ENCODE peak calls at places on chromosome X, in five cellular contexts. Q is ovary, N is uterus, P is GM06990, J is vagina. H is an unnamed sample. For H3K36me3, the result is how much of the 10 kb centered on the place peaks cover.

GRCh38 chrX:17414057-17414658 is 39.2 kb downstream of the NHS start:
- DNase-seq in P (no peak), Q (no peak), J (no peak), N (peak), H (no peak)

GRCh38 chrX:44784241-44784640 is 59.6 kb upstream of the DUSP21 start:
- DNase-seq in N (no peak), P (no peak), J (no peak), Q (no peak), H (no peak)

GRCh38 chrX:102958794-102959193 is 21.7 kb downstream of the RAB40AL start:
- DNase-seq in P (no peak), Q (no peak), N (no peak), J (no peak), H (no peak)

GRCh38 chrX:1164322-1165288 is 47.8 kb downstream of the CRLF2 start:
- DNase-seq in N (no peak), Q (no peak), P (peak), J (no peak), H (no peak)

GRCh38 chrX:27840881-27841280 is 33.1 kb downstream of the MAGEB10 start:
- DNase-seq in Q (no peak), N (no peak), J (no peak), P (no peak), H (no peak)

GRCh38 chrX:102599950-102600579 is 750 bp downstream of the ARMCX5 start:
- DNase-seq in N (no peak), Q (no peak), J (no peak), P (no peak), H (no peak)

GRCh38 chrX:123835661-123836371 is 24.0 kb upstream of the XIAP start:
- DNase-seq in N (no peak), J (no peak), P (no peak), Q (no peak), H (no peak)

GRCh38 chrX:51144828-51145442 is 187.7 kb upstream of the NUDT10 start:
- DNase-seq in Q (no peak), N (no peak), J (no peak), P (peak), H (no peak)

GRCh38 chrX:54776987-54777672 is 20.9 kb downstream of the ITIH6 start:
- DNase-seq in Q (no peak), P (no peak), N (no peak), J (no peak), H (no peak)

GRCh38 chrX:150694738-150695410 is 1.7 kb downstream of the MTMR1 start:
- DNase-seq in P (no peak), J (no peak), Q (no peak), N (no peak), H (peak)

GRCh38 chrX:30530591-30530990 is 47.0 kb downstream of the TASL start:
- DNase-seq in Q (no peak), N (no peak), P (no peak), J (no peak), H (no peak)

GRCh38 chrX:21638311-21638710 is 19.8 kb downstream of the KLHL34 start:
- DNase-seq in N (no peak), Q (no peak), P (no peak), J (no peak), H (no peak)

GRCh38 chrX:28585767-28586166 is 1.5 kb upstream of the IL1RAPL1 start:
- DNase-seq in J (no peak), P (no peak), Q (no peak), N (no peak), H (no peak)

GRCh38 chrX:15973299-15973698 is 118.7 kb upstream of the AP1S2 start:
- DNase-seq in N (no peak), P (no peak), J (no peak), Q (no peak), H (peak)

GRCh38 chrX:12237771-12238170 is 99.5 kb downstream of the FRMPD4 start:
- DNase-seq in Q (no peak), J (no peak), N (no peak), P (no peak), H (no peak)

GRCh38 chrX:40644821-40645358 is 2.5 kb downstream of the CXorf38 start:
- DNase-seq in Q (peak), J (no peak), N (peak), P (peak), H (peak)

GRCh38 chrX:107878106-107878505 is 52.4 kb downstream of the MID2 start:
- DNase-seq in Q (no peak), P (no peak), N (no peak), J (no peak), H (no peak)

GRCh38 chrX:13651150-13651549 is 1.8 kb upstream of the TCEANC start:
- DNase-seq in Q (no peak), N (no peak), J (no peak), P (no peak), H (no peak)

GRCh38 chrX:101206471-101206870 is 13.1 kb upstream of the DRP2 start:
- DNase-seq in P (no peak), N (no peak), Q (no peak), J (no peak), H (no peak)

GRCh38 chrX:136138939-136139338 is 8.4 kb upstream of the FHL1 start:
- DNase-seq in Q (no peak), N (no peak), J (no peak), P (no peak), H (no peak)

GRCh38 chrX:124194903-124195302 is 137.6 kb upstream of the TEX13D start:
- DNase-seq in Q (no peak), N (no peak), J (no peak), P (no peak), H (no peak)

GRCh38 chrX:135494453-135494852 is 26.0 kb upstream of the INTS6L start:
- DNase-seq in J (no peak), P (no peak), Q (no peak), N (no peak), H (no peak)

GRCh38 chrX:9614016-9614415 is 149.2 kb downstream of the TBL1X start:
- DNase-seq in J (no peak), P (no peak), N (no peak), Q (no peak), H (no peak)

GRCh38 chrX:118593407-118593806 is 97.8 kb downstream of the DOCK11 start:
- DNase-seq in P (no peak), Q (no peak), N (no peak), J (no peak), H (no peak)

GRCh38 chrX:13334491-13334890 is 14.6 kb upstream of the ATXN3L start:
- DNase-seq in N (no peak), P (no peak), J (no peak), Q (no peak), H (no peak)

GRCh38 chrX:19840899-19841648 is 46.3 kb downstream of the SH3KBP1 start:
- DNase-seq in N (no peak), P (no peak), J (no peak), Q (no peak), H (no peak)

GRCh38 chrX:20254712-20255299 is 11.9 kb downstream of the RPS6KA3 start:
- DNase-seq in P (no peak), N (no peak), J (no peak), Q (no peak), H (no peak)

GRCh38 chrX:29867971-29868370 is 347.4 kb upstream of the MAGEB2 start:
- DNase-seq in P (no peak), Q (no peak), J (no peak), N (no peak), H (no peak)

GRCh38 chrX:38205037-38205436 is 15.6 kb downstream of the SRPX start:
- DNase-seq in P (peak), Q (no peak), N (no peak), J (no peak), H (no peak)

GRCh38 chrX:115449742-115450141 is 111.2 kb upstream of the PLS3 start:
- DNase-seq in J (no peak), N (peak), P (no peak), Q (peak), H (peak)

GRCh38 chrX:96126182-96126581 is 558.5 kb upstream of the DIAPH2 start:
- DNase-seq in J (no peak), P (no peak), Q (no peak), N (no peak), H (no peak)

GRCh38 chrX:120271218-120271617 is 20.6 kb downstream of the ZBTB33 start:
- DNase-seq in Q (no peak), N (no peak), J (no peak), P (no peak), H (no peak)

GRCh38 chrX:136059350-136059749 is 74.1 kb downstream of the SLC9A6 start:
- DNase-seq in P (no peak), J (no peak), N (no peak), Q (no peak), H (no peak)

GRCh38 chrX:132957211-132958085 is 981 bp downstream of the HS6ST2 start:
- DNase-seq in Q (peak), P (no peak), J (no peak), N (peak), H (peak)

GRCh38 chrX:53674581-53674980 is 11.9 kb downstream of the HUWE1 start:
- DNase-seq in Q (no peak), J (no peak), P (no peak), N (no peak), H (no peak)
- H3K36me3 ChIP-seq in Q (under half), J (under half), P (under half), N (under half), H (half or more)

DNA sequence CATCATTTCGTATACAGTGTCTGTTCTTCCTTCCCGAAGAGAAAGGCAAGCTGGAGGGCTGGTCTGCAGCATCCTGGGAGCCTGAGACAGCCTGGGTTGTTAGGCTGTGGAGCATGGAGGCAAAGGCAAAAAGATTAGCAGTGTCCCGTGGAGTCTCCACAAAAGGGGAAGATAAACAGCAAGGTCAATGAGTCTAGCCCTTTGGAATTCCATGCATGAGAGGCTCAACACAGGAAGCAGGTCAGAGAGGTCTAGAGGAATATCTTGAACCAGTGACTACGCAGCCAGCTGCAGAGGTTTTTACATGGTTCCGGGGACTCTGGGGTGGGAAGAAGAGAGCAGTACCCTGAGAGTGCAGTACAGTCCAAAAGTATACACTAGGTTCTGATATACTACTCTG is 12.2 kb upstream of the MCF2 start:
- DNase-seq in P (no peak), J (no peak), Q (no peak), N (no peak), H (no peak)
- TF ChIP-seq CTCF in P (no peak), J (no peak), Q (no peak), N (no peak), H (no peak)

GRCh38 chrX:129593137-129593536 is 53.1 kb downstream of the OCRL start:
- DNase-seq in J (peak), Q (no peak), N (no peak), P (no peak), H (no peak)
- H3K36me3 ChIP-seq in J (under half), Q (under half), N (under half), P (under half), H (under half)

DNA sequence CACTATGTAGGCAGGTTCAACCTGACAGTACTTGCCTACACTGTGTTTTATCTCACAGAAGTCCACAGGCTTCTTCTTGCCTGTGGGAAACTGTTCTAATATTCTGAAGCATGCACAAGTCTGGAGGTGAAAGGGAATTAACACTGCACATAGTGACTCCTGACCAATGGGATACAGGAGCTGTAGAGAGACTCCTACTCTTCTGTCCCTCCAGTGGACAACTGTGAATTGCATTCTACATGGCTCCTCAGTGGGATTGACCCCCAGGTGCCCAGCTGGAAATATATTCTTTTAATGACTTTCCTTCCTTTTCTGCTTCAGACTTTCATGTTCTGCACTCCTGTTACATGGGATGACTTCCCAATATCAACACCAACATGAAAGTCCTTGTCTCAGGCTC is 8.2 kb upstream of the YIPF6 start:
- DNase-seq in N (no peak), J (no peak), P (no peak), Q (no peak), H (no peak)
- TF ChIP-seq CTCF in N (no peak), J (no peak), P (no peak), Q (no peak), H (peak)

GRCh38 chrX:71563921-71564320 is 14.3 kb upstream of the GCNA start:
- DNase-seq in P (no peak), J (no peak), Q (no peak), N (no peak), H (no peak)
- H3K36me3 ChIP-seq in P (under half), J (under half), Q (under half), N (under half), H (half or more)